ENCODE peak calls at places on chromosomes 7 and 10, in four cellular contexts. One of them, this sample, is unnamed.

GRCh38 chr10:66928000-66928770 is 2.3 kb downstream of the LRRTM3 start:
- DNase-seq in HL-60: no peak
- DNase-seq in fibroblast of pulmonary artery: peak
- DNase-seq in neural progenitor cell: peak
- DNase-seq in this sample: peak

GRCh38 chr7:75945297-75946168 is 30.6 kb downstream of the POR start:
- DNase-seq in HL-60: peak
- DNase-seq in fibroblast of pulmonary artery: peak
- DNase-seq in neural progenitor cell: no peak
- DNase-seq in this sample: no peak

GRCh38 chr7:31100870-31101269 is 48.8 kb downstream of the ADCYAP1R1 start:
- DNase-seq in HL-60: no peak
- DNase-seq in fibroblast of pulmonary artery: no peak
- DNase-seq in neural progenitor cell: no peak
- DNase-seq in this sample: no peak

GRCh38 chr10:13400196-13400965 is 52.3 kb upstream of the SEPHS1 start:
- DNase-seq in HL-60: no peak
- DNase-seq in fibroblast of pulmonary artery: no peak
- DNase-seq in neural progenitor cell: no peak
- DNase-seq in this sample: no peak

GRCh38 chr10:76026931-76027330 is 595.5 kb downstream of the LRMDA start:
- DNase-seq in HL-60: no peak
- DNase-seq in fibroblast of pulmonary artery: no peak
- DNase-seq in neural progenitor cell: no peak
- DNase-seq in this sample: no peak

GRCh38 chr10:13311177-13311575 is 11.3 kb upstream of the PHYH start:
- DNase-seq in HL-60: no peak
- DNase-seq in fibroblast of pulmonary artery: no peak
- DNase-seq in neural progenitor cell: no peak
- DNase-seq in this sample: no peak

GRCh38 chr7:1853619-1854520 is 183.8 kb downstream of the ELFN1 start:
- DNase-seq in HL-60: no peak
- DNase-seq in fibroblast of pulmonary artery: no peak
- DNase-seq in neural progenitor cell: peak
- DNase-seq in this sample: peak

GRCh38 chr10:58107506-58107905 is 160.2 kb downstream of the IPMK start:
- DNase-seq in HL-60: no peak
- DNase-seq in fibroblast of pulmonary artery: peak
- DNase-seq in neural progenitor cell: no peak
- DNase-seq in this sample: no peak

GRCh38 chr7:44637788-44638594 is 31.6 kb downstream of the OGDH start:
- DNase-seq in HL-60: no peak
- DNase-seq in fibroblast of pulmonary artery: peak
- DNase-seq in neural progenitor cell: no peak
- DNase-seq in this sample: no peak

GRCh38 chr10:19815478-19816419 is 483 bp upstream of the PLXDC2 start:
- DNase-seq in HL-60: no peak
- DNase-seq in fibroblast of pulmonary artery: peak
- DNase-seq in neural progenitor cell: peak
- DNase-seq in this sample: peak
- TF ChIP-seq CTCF in HL-60: no peak
- TF ChIP-seq CTCF in fibroblast of pulmonary artery: no peak
- TF ChIP-seq CTCF in neural progenitor cell: peak
- TF ChIP-seq CTCF in this sample: no peak

DNA sequence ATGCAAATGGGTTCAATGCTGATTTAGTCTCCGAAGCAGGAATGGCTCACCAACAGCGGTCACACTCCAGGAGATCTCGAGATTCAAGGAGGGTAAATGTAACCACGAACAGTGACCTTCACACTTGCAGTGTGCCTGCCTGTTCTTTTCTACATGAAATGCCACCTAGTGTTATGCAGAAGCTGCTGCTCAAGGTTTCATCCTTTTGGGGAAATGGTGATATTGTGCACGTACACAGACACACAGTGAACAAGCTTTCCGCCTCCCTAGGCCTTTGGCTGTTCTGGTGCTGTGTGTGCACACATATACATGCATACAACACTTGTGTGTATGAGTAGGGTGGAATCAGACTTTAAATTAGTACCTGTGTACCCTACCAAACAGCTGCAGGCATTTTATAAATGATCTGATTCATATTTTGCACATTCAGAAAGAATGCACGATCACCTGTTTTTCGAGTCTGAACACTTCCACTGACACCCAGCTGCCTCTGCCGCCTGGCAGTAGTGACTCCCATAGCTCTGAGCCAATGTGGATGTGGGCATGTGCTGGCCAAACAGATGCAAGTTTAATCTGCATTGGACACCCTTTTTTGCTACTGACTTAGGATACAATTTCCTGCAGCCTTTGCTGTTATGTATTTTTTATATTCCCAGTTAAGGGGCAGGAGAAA is 100.5 kb downstream of the TACC2 start:
- DNase-seq in HL-60: no peak
- DNase-seq in fibroblast of pulmonary artery: no peak
- DNase-seq in neural progenitor cell: no peak
- DNase-seq in this sample: no peak
- TF ChIP-seq CTCF in HL-60: no peak
- TF ChIP-seq CTCF in fibroblast of pulmonary artery: no peak
- TF ChIP-seq CTCF in neural progenitor cell: no peak
- TF ChIP-seq CTCF in this sample: no peak

GRCh38 chr7:130329466-130329865 is 15.2 kb upstream of the CPA5 start:
- DNase-seq in HL-60: no peak
- DNase-seq in fibroblast of pulmonary artery: no peak
- DNase-seq in neural progenitor cell: no peak
- DNase-seq in this sample: no peak
- TF ChIP-seq CTCF in HL-60: no peak
- TF ChIP-seq CTCF in fibroblast of pulmonary artery: no peak
- TF ChIP-seq CTCF in neural progenitor cell: no peak
- TF ChIP-seq CTCF in this sample: no peak

GRCh38 chr7:52920977-52921376 is 114.5 kb upstream of the POM121L12 start:
- DNase-seq in HL-60: no peak
- DNase-seq in fibroblast of pulmonary artery: no peak
- DNase-seq in neural progenitor cell: no peak
- DNase-seq in this sample: no peak

GRCh38 chr7:52925332-52925731 is 110.1 kb upstream of the POM121L12 start:
- DNase-seq in HL-60: no peak
- DNase-seq in fibroblast of pulmonary artery: no peak
- DNase-seq in neural progenitor cell: peak
- DNase-seq in this sample: peak
- TF ChIP-seq CTCF in HL-60: no peak
- TF ChIP-seq CTCF in fibroblast of pulmonary artery: no peak
- TF ChIP-seq CTCF in neural progenitor cell: peak
- TF ChIP-seq CTCF in this sample: no peak

GRCh38 chr7:109479388-109479787 is 909.7 kb downstream of the DNAJB9 start:
- DNase-seq in HL-60: no peak
- DNase-seq in fibroblast of pulmonary artery: no peak
- DNase-seq in neural progenitor cell: no peak
- DNase-seq in this sample: no peak
- TF ChIP-seq CTCF in HL-60: no peak
- TF ChIP-seq CTCF in fibroblast of pulmonary artery: no peak
- TF ChIP-seq CTCF in neural progenitor cell: no peak
- TF ChIP-seq CTCF in this sample: no peak

DNA sequence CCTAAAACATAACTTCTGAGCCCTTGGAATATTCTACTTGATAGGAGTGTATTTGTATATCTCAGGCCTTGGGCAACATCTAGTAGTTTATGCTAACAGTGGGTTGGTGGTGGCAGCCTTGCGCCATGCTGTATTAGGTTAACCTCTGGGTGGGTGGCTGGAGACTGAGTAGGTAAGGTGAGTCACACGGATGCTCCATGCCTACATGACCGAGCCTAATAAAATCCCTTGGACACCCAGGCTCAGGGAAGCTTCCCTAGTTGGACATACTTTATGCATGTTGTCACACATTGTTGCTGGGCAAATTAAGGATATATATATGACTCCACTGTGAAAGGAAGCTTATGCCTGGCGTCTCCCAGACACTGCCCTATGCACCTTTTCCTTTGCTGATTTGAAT is 6.0 kb upstream of the DAGLB start:
- DNase-seq in HL-60: no peak
- DNase-seq in fibroblast of pulmonary artery: peak
- DNase-seq in neural progenitor cell: no peak
- DNase-seq in this sample: no peak
- TF ChIP-seq CTCF in HL-60: no peak
- TF ChIP-seq CTCF in fibroblast of pulmonary artery: no peak
- TF ChIP-seq CTCF in neural progenitor cell: no peak
- TF ChIP-seq CTCF in this sample: no peak

GRCh38 chr7:94400022-94400421 is 5.3 kb downstream of the COL1A2 start:
- DNase-seq in HL-60: no peak
- DNase-seq in fibroblast of pulmonary artery: peak
- DNase-seq in neural progenitor cell: no peak
- DNase-seq in this sample: no peak

GRCh38 chr7:94396044-94396443 is 1.3 kb downstream of the COL1A2 start:
- DNase-seq in HL-60: no peak
- DNase-seq in fibroblast of pulmonary artery: peak
- DNase-seq in neural progenitor cell: peak
- DNase-seq in this sample: no peak

GRCh38 chr7:94396606-94397005 is 1.9 kb downstream of the COL1A2 start:
- DNase-seq in HL-60: no peak
- DNase-seq in fibroblast of pulmonary artery: peak
- DNase-seq in neural progenitor cell: no peak
- DNase-seq in this sample: no peak

GRCh38 chr7:94395141-94396041 is 696 bp downstream of the COL1A2 start:
- DNase-seq in HL-60: peak
- DNase-seq in fibroblast of pulmonary artery: peak
- DNase-seq in neural progenitor cell: peak
- DNase-seq in this sample: peak

GRCh38 chr7:94397721-94398120 is 3.0 kb downstream of the COL1A2 start:
- DNase-seq in HL-60: no peak
- DNase-seq in fibroblast of pulmonary artery: peak
- DNase-seq in neural progenitor cell: no peak
- DNase-seq in this sample: no peak
- TF ChIP-seq CTCF in HL-60: no peak
- TF ChIP-seq CTCF in fibroblast of pulmonary artery: no peak
- TF ChIP-seq CTCF in neural progenitor cell: no peak
- TF ChIP-seq CTCF in this sample: no peak

GRCh38 chr10:133274751-133275682 is 1.7 kb downstream of the ADAM8 start:
- DNase-seq in HL-60: peak
- DNase-seq in fibroblast of pulmonary artery: no peak
- DNase-seq in neural progenitor cell: no peak
- DNase-seq in this sample: no peak
- TF ChIP-seq CTCF in HL-60: no peak
- TF ChIP-seq CTCF in fibroblast of pulmonary artery: peak
- TF ChIP-seq CTCF in neural progenitor cell: no peak
- TF ChIP-seq CTCF in this sample: no peak

GRCh38 chr10:15083674-15084501 is 4.7 kb downstream of the ACBD7 start:
- DNase-seq in HL-60: no peak
- DNase-seq in fibroblast of pulmonary artery: no peak
- DNase-seq in neural progenitor cell: no peak
- DNase-seq in this sample: no peak

GRCh38 chr10:15092855-15093408 is 4.2 kb upstream of the RPP38 start:
- DNase-seq in HL-60: no peak
- DNase-seq in fibroblast of pulmonary artery: no peak
- DNase-seq in neural progenitor cell: no peak
- DNase-seq in this sample: no peak

GRCh38 chr10:15084502-15084922 is 4.1 kb downstream of the ACBD7 start:
- DNase-seq in HL-60: no peak
- DNase-seq in fibroblast of pulmonary artery: peak
- DNase-seq in neural progenitor cell: peak
- DNase-seq in this sample: peak

GRCh38 chr10:15091418-15091817 is 2.8 kb upstream of the ACBD7 start:
- DNase-seq in HL-60: no peak
- DNase-seq in fibroblast of pulmonary artery: no peak
- DNase-seq in neural progenitor cell: no peak
- DNase-seq in this sample: no peak

DNA sequence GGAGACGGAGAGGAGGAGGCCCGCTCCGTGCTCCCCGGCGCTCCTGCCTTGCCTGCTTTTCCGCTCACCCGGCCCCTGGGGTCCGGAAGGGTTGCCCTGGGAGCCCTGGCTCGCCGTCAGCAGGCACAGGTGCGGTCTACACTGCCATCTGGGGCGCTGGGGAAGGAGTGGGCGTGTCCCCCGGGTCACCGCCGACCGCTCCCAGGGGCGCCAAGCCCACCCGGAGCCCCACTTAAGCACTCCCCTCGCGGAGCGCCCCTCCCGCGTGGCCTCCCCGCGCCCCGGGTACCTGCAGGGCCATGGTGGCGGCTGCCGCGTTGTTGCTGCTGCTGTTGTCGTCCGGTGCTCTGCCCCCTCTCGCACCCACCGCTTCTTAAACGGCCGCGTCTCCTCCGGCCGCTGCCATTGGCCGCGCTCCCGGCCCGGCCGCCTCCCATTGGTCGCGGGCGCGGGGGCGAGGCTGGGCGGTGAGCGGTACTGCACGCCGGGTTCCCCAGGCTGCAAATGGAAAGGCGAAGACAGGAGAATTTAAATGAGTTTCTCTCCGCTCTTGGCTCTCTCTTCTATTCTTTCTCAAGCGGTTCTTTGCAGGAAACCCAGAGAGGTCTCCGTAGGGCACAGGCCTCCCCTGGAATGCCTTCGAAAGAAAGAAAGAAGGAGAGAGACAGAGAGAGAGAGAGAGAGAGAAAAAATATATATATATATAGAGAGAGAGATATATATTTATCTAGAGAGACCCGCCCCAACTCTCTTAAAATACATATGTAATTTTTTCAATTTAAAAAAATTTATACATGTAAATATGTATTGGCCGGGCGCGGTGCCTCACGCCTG is at the start of gene ACBD7:
- DNase-seq in HL-60: peak
- DNase-seq in fibroblast of pulmonary artery: peak
- DNase-seq in neural progenitor cell: peak
- DNase-seq in this sample: peak
- TF ChIP-seq CTCF in HL-60: no peak
- TF ChIP-seq CTCF in fibroblast of pulmonary artery: no peak
- TF ChIP-seq CTCF in neural progenitor cell: peak
- TF ChIP-seq CTCF in this sample: no peak

GRCh38 chr7:15007507-15007906 is 105.0 kb upstream of the DGKB start:
- DNase-seq in HL-60: no peak
- DNase-seq in fibroblast of pulmonary artery: peak
- DNase-seq in neural progenitor cell: peak
- DNase-seq in this sample: peak
- TF ChIP-seq CTCF in HL-60: peak
- TF ChIP-seq CTCF in fibroblast of pulmonary artery: peak
- TF ChIP-seq CTCF in neural progenitor cell: peak
- TF ChIP-seq CTCF in this sample: peak